ENCODE peak calls at places on chromosomes 11 and 22, in ten cellular contexts. F is cardiac fibroblast; S is stomach; C is HCT116; A is dorsolateral prefrontal cortex; K is naive thymus-derived CD4-positive, alpha-beta T cell; U is H7; D is left ventricle myocardium inferior; V is fibroblast of lung; L is psoas muscle. O is an unnamed sample.

GRCh38 chr11:408154-409007 is 6.4 kb downstream of the SIGIRR start:
- DNase-seq in F (no peak), S (no peak), C (no peak), A (no peak), K (no peak), U (no peak), D (no peak), V (no peak), L (no peak), O (no peak)

GRCh38 chr11:20156876-20157613 is 3.2 kb downstream of the DBX1 start:
- DNase-seq in F (no peak), S (no peak), C (no peak), A (no peak), K (peak), U (no peak), D (no peak), V (no peak), L (peak), O (peak)

GRCh38 chr11:1289211-1289935 is 20.1 kb downstream of the TOLLIP start:
- DNase-seq in F (no peak), S (no peak), C (no peak), A (peak), K (no peak), U (no peak), D (peak), V (no peak), L (no peak), O (no peak)

GRCh38 chr11:68331338-68331947 is 19.1 kb downstream of the LRP5 start:
- DNase-seq in F (no peak), S (no peak), C (no peak), A (no peak), K (no peak), U (peak), D (no peak), V (no peak), L (no peak), O (peak)

GRCh38 chr11:63939351-63939920 is 634 bp downstream of the NAA40 start:
- DNase-seq in F (peak), S (no peak), C (no peak), A (no peak), K (no peak), U (no peak), D (no peak), V (peak), L (no peak), O (no peak)

GRCh38 chr11:103811870-103812509 is 224.4 kb upstream of the DDI1 start:
- DNase-seq in F (no peak), S (no peak), C (no peak), A (no peak), K (no peak), U (no peak), D (no peak), V (no peak), L (no peak), O (no peak)

GRCh38 chr11:102555091-102555490 is 24.5 kb upstream of the MMP7 start:
- DNase-seq in F (no peak), S (no peak), C (no peak), A (no peak), K (no peak), U (no peak), D (no peak), V (no peak), L (no peak), O (no peak)

GRCh38 chr11:7347611-7348431 is 96.1 kb downstream of the SYT9 start:
- DNase-seq in F (no peak), S (no peak), C (no peak), A (no peak), K (no peak), U (no peak), D (no peak), V (no peak), L (no peak), O (no peak)

GRCh38 chr11:92751594-92751993 is 217.9 kb upstream of the MTNR1B start:
- DNase-seq in F (no peak), S (no peak), C (no peak), A (no peak), K (no peak), U (no peak), D (no peak), V (no peak), L (no peak), O (no peak)

GRCh38 chr11:126175261-126175885 is 36.1 kb downstream of the RPUSD4 start:
- DNase-seq in F (peak), S (no peak), C (no peak), A (no peak), K (no peak), U (no peak), D (peak), V (no peak), L (peak), O (no peak)

GRCh38 chr22:29689201-29689871 is 30.5 kb upstream of the CABP7 start:
- DNase-seq in F (no peak), S (no peak), C (no peak), A (no peak), K (no peak), U (no peak), D (no peak), V (no peak), L (no peak), O (no peak)

GRCh38 chr11:68150029-68150428 is 28.8 kb upstream of the CHKA start:
- DNase-seq in F (peak), S (peak), C (no peak), A (no peak), K (no peak), U (no peak), D (no peak), V (peak), L (no peak), O (no peak)

GRCh38 chr11:22169833-22170232 is 23.1 kb upstream of the ANO5 start:
- DNase-seq in F (peak), S (no peak), C (no peak), A (no peak), K (no peak), U (no peak), D (no peak), V (no peak), L (no peak), O (no peak)

GRCh38 chr11:110479445-110480101 is 49.8 kb downstream of the FDX1 start:
- DNase-seq in F (peak), S (no peak), C (no peak), A (no peak), K (no peak), U (no peak), D (no peak), V (peak), L (no peak), O (peak)

GRCh38 chr11:88103337-88104206 is 71.7 kb downstream of the RAB38 start:
- DNase-seq in F (peak), S (no peak), C (peak), A (no peak), K (peak), U (peak), D (no peak), V (peak), L (no peak), O (peak)

GRCh38 chr11:107496011-107496410 is 38.4 kb upstream of the CWF19L2 start:
- DNase-seq in F (peak), S (no peak), C (no peak), A (no peak), K (no peak), U (no peak), D (no peak), V (peak), L (no peak), O (no peak)

GRCh38 chr22:41908409-41909289 is 6.2 kb downstream of the SHISA8 start:
- DNase-seq in F (no peak), S (no peak), C (no peak), A (no peak), K (no peak), U (peak), D (no peak), V (no peak), L (no peak), O (no peak)

GRCh38 chr22:41905411-41906202 is 9.3 kb downstream of the SHISA8 start:
- DNase-seq in F (no peak), S (no peak), C (no peak), A (no peak), K (no peak), U (peak), D (no peak), V (no peak), L (no peak), O (no peak)

GRCh38 chr22:41906822-41907221 is 8.1 kb downstream of the SHISA8 start:
- DNase-seq in F (no peak), S (no peak), C (no peak), A (no peak), K (no peak), U (peak), D (no peak), V (no peak), L (no peak), O (no peak)

GRCh38 chr22:41909290-41910049 is 5.4 kb downstream of the SHISA8 start:
- DNase-seq in F (no peak), S (no peak), C (no peak), A (no peak), K (no peak), U (peak), D (no peak), V (no peak), L (no peak), O (no peak)

GRCh38 chr22:41907436-41908401 is 7.2 kb downstream of the SHISA8 start:
- DNase-seq in F (no peak), S (no peak), C (no peak), A (no peak), K (no peak), U (peak), D (no peak), V (no peak), L (no peak), O (no peak)
- H3K4me3 ChIP-seq in F (no peak), S (no peak), C (no peak), A (no peak), K (no peak), U (no peak), D (no peak), V (no peak), L (no peak), O (no peak)

GRCh38 chr11:34145073-34145472 is 39.6 kb downstream of the NAT10 start:
- DNase-seq in F (no peak), S (no peak), C (no peak), A (no peak), K (no peak), U (no peak), D (no peak), V (no peak), L (no peak), O (no peak)
- H3K4me3 ChIP-seq in F (no peak), S (no peak), C (no peak), A (no peak), K (no peak), U (no peak), D (no peak), V (no peak), L (no peak), O (no peak)

DNA sequence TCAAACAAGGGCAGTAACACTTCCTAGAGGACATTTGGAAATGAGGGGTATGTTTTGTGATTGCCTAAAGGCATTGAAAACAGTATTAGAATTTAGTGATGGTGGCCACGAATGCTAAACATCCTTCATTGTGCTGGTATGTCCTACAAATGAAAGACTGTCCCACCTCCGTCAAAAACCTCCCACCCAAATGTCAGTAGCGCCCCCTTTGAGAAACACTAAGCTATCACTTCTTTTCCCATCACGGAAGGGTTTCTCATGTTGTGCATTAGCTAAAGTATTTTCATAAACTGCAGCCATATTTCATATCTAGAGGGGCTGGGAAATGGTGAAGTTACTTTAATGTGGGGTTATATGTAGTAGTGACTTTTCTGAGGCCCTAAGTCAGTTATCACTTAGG is 1403.3 kb upstream of the TENM4 start:
- DNase-seq in F (no peak), S (no peak), C (no peak), A (no peak), K (no peak), U (no peak), D (no peak), V (no peak), L (no peak), O (no peak)
- H3K4me3 ChIP-seq in F (no peak), S (no peak), C (no peak), A (no peak), K (no peak), U (no peak), D (no peak), V (no peak), L (no peak), O (no peak)

DNA sequence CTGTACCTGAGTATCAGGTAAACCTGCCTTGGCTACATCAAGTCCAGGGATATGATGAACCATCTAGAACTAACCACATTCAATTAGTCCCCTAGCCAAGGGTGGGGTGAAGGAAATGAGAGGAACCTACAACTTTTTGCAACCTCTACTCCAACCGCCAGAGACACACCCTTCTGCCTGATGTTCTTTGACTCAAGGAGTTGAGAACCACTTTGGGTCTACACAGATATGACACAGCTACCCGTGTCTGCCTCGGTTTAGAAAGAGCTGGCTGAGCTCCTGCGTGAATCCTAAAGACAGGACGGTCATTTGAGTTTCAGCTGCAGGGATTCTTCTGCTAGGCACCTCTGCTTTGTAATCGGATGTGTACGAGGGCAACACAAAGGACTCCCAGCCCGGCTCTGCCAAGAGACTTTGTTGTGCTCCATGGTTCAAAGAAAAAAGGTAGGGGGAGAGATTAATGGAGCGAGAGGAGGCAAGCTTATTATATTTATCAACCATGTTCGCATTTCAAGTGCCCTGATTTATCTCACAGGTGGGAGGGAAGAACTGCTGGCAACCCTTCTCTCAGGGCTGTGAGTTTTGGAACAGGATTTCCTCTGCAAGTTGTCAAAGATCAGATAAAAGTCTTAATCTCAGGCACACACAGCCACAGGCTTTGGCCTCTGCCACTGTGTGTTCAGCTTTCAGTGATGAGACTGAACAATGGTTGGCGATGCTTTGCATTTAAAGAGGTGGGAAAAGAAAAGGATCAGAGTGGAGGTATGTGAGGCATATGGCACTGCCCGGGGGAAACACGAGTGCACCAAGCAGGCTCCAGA is 35.1 kb downstream of the FLI1 start:
- DNase-seq in F (no peak), S (no peak), C (no peak), A (no peak), K (peak), U (no peak), D (no peak), V (no peak), L (no peak), O (peak)
- H3K4me3 ChIP-seq in F (no peak), S (no peak), C (no peak), A (no peak), K (peak), U (no peak), D (no peak), V (no peak), L (no peak), O (peak)

DNA sequence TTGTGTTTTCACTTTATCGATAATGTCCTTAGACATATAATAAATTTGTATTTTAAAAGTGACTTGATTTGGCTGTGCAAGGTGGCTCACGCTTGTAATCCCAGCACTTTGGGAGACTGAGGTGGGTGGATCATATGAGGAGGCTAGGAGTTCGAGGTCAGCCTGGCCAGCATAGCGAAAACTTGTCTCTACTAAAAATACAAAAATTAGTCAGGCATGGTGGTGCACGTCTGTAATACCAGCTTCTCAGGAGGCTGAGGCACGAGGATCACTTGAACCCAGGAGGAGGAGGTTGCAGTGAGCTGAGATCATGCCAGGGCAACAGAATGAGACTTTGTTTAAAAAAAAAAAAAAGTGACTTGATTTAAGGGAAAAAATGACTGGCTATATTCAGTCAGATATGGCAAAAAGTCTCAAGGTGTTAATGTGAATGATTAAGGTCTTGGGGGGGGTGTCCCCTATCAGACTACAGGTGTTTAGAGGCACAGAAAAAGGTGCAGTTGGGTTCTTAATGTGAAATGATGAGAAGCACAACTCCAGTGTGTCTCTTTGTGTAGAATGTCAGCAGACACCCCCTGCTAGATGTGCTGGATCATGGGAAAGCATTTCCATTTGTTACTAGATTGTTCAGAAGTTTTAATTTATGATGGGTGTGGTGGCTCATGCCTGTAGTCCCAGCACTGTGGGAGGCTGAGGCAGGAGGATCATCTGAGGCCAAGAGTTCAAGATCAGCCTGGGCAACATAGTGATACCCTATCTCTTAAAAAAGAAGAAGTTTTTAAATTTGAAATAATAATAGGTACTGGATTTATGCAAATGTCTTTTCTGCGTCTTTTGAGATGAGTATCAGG is 17.0 kb downstream of the NEAT1 start:
- DNase-seq in F (peak), S (peak), C (no peak), A (no peak), K (no peak), U (no peak), D (no peak), V (peak), L (no peak), O (no peak)
- H3K4me3 ChIP-seq in F (no peak), S (no peak), C (no peak), A (no peak), K (no peak), U (no peak), D (peak), V (peak), L (peak), O (no peak)

GRCh38 chr11:72639475-72640375 is 34.5 kb downstream of the PDE2A start:
- DNase-seq in F (no peak), S (no peak), C (no peak), A (no peak), K (no peak), U (no peak), D (peak), V (no peak), L (no peak), O (no peak)
- H3K4me3 ChIP-seq in F (no peak), S (peak), C (no peak), A (peak), K (no peak), U (no peak), D (peak), V (no peak), L (peak), O (no peak)

GRCh38 chr11:86802601-86803051 is 2.3 kb downstream of the PRSS23 start:
- DNase-seq in F (peak), S (no peak), C (peak), A (no peak), K (no peak), U (peak), D (no peak), V (peak), L (no peak), O (peak)
- H3K4me3 ChIP-seq in F (peak), S (peak), C (no peak), A (no peak), K (no peak), U (no peak), D (peak), V (peak), L (peak), O (no peak)

GRCh38 chr11:119024430-119025098 is 6.0 kb downstream of the TRAPPC4 start:
- DNase-seq in F (no peak), S (no peak), C (no peak), A (no peak), K (no peak), U (peak), D (no peak), V (no peak), L (no peak), O (no peak)

GRCh38 chr11:119016216-119017009 is 1.7 kb downstream of the RPS25 start:
- DNase-seq in F (no peak), S (no peak), C (no peak), A (no peak), K (no peak), U (peak), D (no peak), V (no peak), L (no peak), O (no peak)

GRCh38 chr11:119023741-119024140 is 5.2 kb downstream of the TRAPPC4 start:
- DNase-seq in F (no peak), S (no peak), C (no peak), A (no peak), K (no peak), U (no peak), D (no peak), V (no peak), L (no peak), O (no peak)

GRCh38 chr11:119018074-119018938 is at the start of the genes RPS25 and TRAPPC4:
- DNase-seq in F (peak), S (peak), C (peak), A (peak), K (peak), U (peak), D (peak), V (peak), L (peak), O (peak)

DNA sequence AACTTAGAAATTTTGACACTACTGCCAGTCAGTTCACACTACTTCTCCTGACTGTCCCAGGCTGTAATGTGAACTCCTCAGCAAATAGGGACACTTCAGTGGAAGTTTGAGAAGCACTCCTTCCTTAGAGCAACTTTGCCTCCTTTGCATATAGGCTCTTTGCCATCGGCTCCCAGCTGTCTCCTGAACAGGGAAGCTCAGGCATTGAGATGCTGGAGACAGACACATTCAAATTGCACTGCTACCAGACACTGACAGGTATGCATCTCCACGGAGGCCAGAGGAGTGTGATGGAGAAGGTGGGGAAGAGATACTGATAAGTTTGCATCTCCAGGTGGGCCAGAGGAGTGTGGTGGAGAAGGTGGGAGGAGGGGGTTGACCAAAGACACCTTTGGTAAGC is 1.4 kb downstream of the TRAPPC4 start:
- DNase-seq in F (no peak), S (no peak), C (no peak), A (no peak), K (no peak), U (peak), D (no peak), V (no peak), L (no peak), O (no peak)
- H3K4me3 ChIP-seq in F (peak), S (peak), C (peak), A (peak), K (peak), U (no peak), D (peak), V (peak), L (peak), O (peak)